ENCODE peak calls at places on chromosomes 7 and 10, in eight cellular contexts. One of them, this sample, is unnamed.
A peak's percentile ranks its signal among the peaks of the same experiment; 100 is the strongest.

GRCh38 chr7:1028775-1029636 is 15.3 kb upstream of the GPR146 start:
- DNase-seq in lower leg skin: peak; percentile 96
- DNase-seq in epithelial cell of esophagus: peak; percentile 95
- DNase-seq in right lobe of liver: peak; percentile 82
- DNase-seq in uterus: peak; percentile 92
- DNase-seq in body of pancreas: peak; percentile 94
- DNase-seq in neural crest cell: peak; percentile 32
- DNase-seq in choroid plexus epithelial cell: peak; percentile 97
- DNase-seq in this sample: peak; percentile 45

GRCh38 chr10:73998623-73999622 is 1.0 kb downstream of the VCL start:
- DNase-seq in lower leg skin: peak; percentile 91
- DNase-seq in epithelial cell of esophagus: peak; percentile 74
- DNase-seq in right lobe of liver: peak; percentile 67
- DNase-seq in uterus: peak; percentile 73
- DNase-seq in body of pancreas: peak; percentile 69
- DNase-seq in neural crest cell: peak; percentile 50
- DNase-seq in choroid plexus epithelial cell: peak; percentile 55
- DNase-seq in this sample: peak; percentile 71

GRCh38 chr10:69697006-69697405 is 67.0 kb downstream of the FAM241B start:
- DNase-seq in lower leg skin: peak; percentile 40
- DNase-seq in epithelial cell of esophagus: peak; percentile 31
- DNase-seq in right lobe of liver: no peak
- DNase-seq in uterus: no peak
- DNase-seq in body of pancreas: no peak
- DNase-seq in neural crest cell: no peak
- DNase-seq in choroid plexus epithelial cell: no peak
- DNase-seq in this sample: no peak

GRCh38 chr7:110987130-110987693 is 103.7 kb upstream of the LRRN3 start:
- DNase-seq in lower leg skin: no peak
- DNase-seq in epithelial cell of esophagus: no peak
- DNase-seq in right lobe of liver: no peak
- DNase-seq in uterus: no peak
- DNase-seq in body of pancreas: no peak
- DNase-seq in neural crest cell: no peak
- DNase-seq in choroid plexus epithelial cell: no peak
- DNase-seq in this sample: no peak

GRCh38 chr10:59857049-59857448 is 49.3 kb downstream of the CCDC6 start:
- DNase-seq in lower leg skin: no peak
- DNase-seq in epithelial cell of esophagus: no peak
- DNase-seq in right lobe of liver: no peak
- DNase-seq in uterus: no peak
- DNase-seq in body of pancreas: no peak
- DNase-seq in neural crest cell: no peak
- DNase-seq in choroid plexus epithelial cell: no peak
- DNase-seq in this sample: no peak

GRCh38 chr10:76883596-76883995 is 754.0 kb downstream of the KCNMA1 start:
- DNase-seq in lower leg skin: no peak
- DNase-seq in epithelial cell of esophagus: no peak
- DNase-seq in right lobe of liver: no peak
- DNase-seq in uterus: no peak
- DNase-seq in body of pancreas: no peak
- DNase-seq in neural crest cell: no peak
- DNase-seq in choroid plexus epithelial cell: no peak
- DNase-seq in this sample: no peak

GRCh38 chr7:132410385-132410784 is 165.9 kb downstream of the PLXNA4 start:
- DNase-seq in lower leg skin: no peak
- DNase-seq in epithelial cell of esophagus: no peak
- DNase-seq in right lobe of liver: no peak
- DNase-seq in uterus: peak; percentile 39
- DNase-seq in body of pancreas: no peak
- DNase-seq in neural crest cell: no peak
- DNase-seq in choroid plexus epithelial cell: no peak
- DNase-seq in this sample: no peak

GRCh38 chr10:88901206-88901605 is 21.2 kb downstream of the STAMBPL1 start:
- DNase-seq in lower leg skin: no peak
- DNase-seq in epithelial cell of esophagus: no peak
- DNase-seq in right lobe of liver: no peak
- DNase-seq in uterus: no peak
- DNase-seq in body of pancreas: no peak
- DNase-seq in neural crest cell: no peak
- DNase-seq in choroid plexus epithelial cell: no peak
- DNase-seq in this sample: no peak

GRCh38 chr7:28787116-28787515 is 171.0 kb downstream of the TRIL start:
- DNase-seq in lower leg skin: no peak
- DNase-seq in epithelial cell of esophagus: no peak
- DNase-seq in right lobe of liver: no peak
- DNase-seq in uterus: no peak
- DNase-seq in body of pancreas: no peak
- DNase-seq in neural crest cell: no peak
- DNase-seq in choroid plexus epithelial cell: no peak
- DNase-seq in this sample: no peak

GRCh38 chr7:25619963-25620799 is 391.9 kb upstream of the NPVF start:
- DNase-seq in lower leg skin: no peak
- DNase-seq in epithelial cell of esophagus: no peak
- DNase-seq in right lobe of liver: no peak
- DNase-seq in uterus: peak; percentile 81
- DNase-seq in body of pancreas: peak; percentile 65
- DNase-seq in neural crest cell: no peak
- DNase-seq in choroid plexus epithelial cell: peak; percentile 90
- DNase-seq in this sample: no peak

GRCh38 chr10:113680172-113681111 is 730 bp downstream of the CASP7 start:
- DNase-seq in lower leg skin: peak; percentile 89
- DNase-seq in epithelial cell of esophagus: peak; percentile 80
- DNase-seq in right lobe of liver: peak; percentile 69
- DNase-seq in uterus: peak; percentile 45
- DNase-seq in body of pancreas: peak; percentile 54
- DNase-seq in neural crest cell: no peak
- DNase-seq in choroid plexus epithelial cell: peak; percentile 45
- DNase-seq in this sample: no peak

GRCh38 chr10:93421426-93421825 is 60.7 kb downstream of the MYOF start:
- DNase-seq in lower leg skin: no peak
- DNase-seq in epithelial cell of esophagus: no peak
- DNase-seq in right lobe of liver: no peak
- DNase-seq in uterus: no peak
- DNase-seq in body of pancreas: no peak
- DNase-seq in neural crest cell: no peak
- DNase-seq in choroid plexus epithelial cell: no peak
- DNase-seq in this sample: no peak

GRCh38 chr7:123655614-123656013 is at the start of gene LMOD2:
- DNase-seq in lower leg skin: no peak
- DNase-seq in epithelial cell of esophagus: no peak
- DNase-seq in right lobe of liver: no peak
- DNase-seq in uterus: no peak
- DNase-seq in body of pancreas: no peak
- DNase-seq in neural crest cell: no peak
- DNase-seq in choroid plexus epithelial cell: no peak
- DNase-seq in this sample: no peak

GRCh38 chr7:123749537-123749857 is 694 bp upstream of the WASL start:
- DNase-seq in lower leg skin: peak; percentile 88
- DNase-seq in epithelial cell of esophagus: peak; percentile 91
- DNase-seq in right lobe of liver: no peak
- DNase-seq in uterus: no peak
- DNase-seq in body of pancreas: no peak
- DNase-seq in neural crest cell: no peak
- DNase-seq in choroid plexus epithelial cell: peak; percentile 73
- DNase-seq in this sample: no peak

GRCh38 chr7:157498690-157499089 is 161.9 kb downstream of the DNAJB6 start:
- DNase-seq in lower leg skin: peak; percentile 34
- DNase-seq in epithelial cell of esophagus: no peak
- DNase-seq in right lobe of liver: no peak
- DNase-seq in uterus: no peak
- DNase-seq in body of pancreas: no peak
- DNase-seq in neural crest cell: no peak
- DNase-seq in choroid plexus epithelial cell: no peak
- DNase-seq in this sample: no peak

GRCh38 chr10:86960003-86960862 is 1.8 kb downstream of the SNCG start:
- DNase-seq in lower leg skin: peak; percentile 87
- DNase-seq in epithelial cell of esophagus: peak; percentile 76
- DNase-seq in right lobe of liver: peak; percentile 49
- DNase-seq in uterus: peak; percentile 47
- DNase-seq in body of pancreas: peak; percentile 53
- DNase-seq in neural crest cell: peak; percentile 48
- DNase-seq in choroid plexus epithelial cell: peak; percentile 67
- DNase-seq in this sample: peak; percentile 72

GRCh38 chr7:105756402-105756801 is 120.0 kb downstream of the ATXN7L1 start:
- DNase-seq in lower leg skin: no peak
- DNase-seq in epithelial cell of esophagus: no peak
- DNase-seq in right lobe of liver: no peak
- DNase-seq in uterus: no peak
- DNase-seq in body of pancreas: no peak
- DNase-seq in neural crest cell: no peak
- DNase-seq in choroid plexus epithelial cell: no peak
- DNase-seq in this sample: no peak

GRCh38 chr7:29116801-29117200 is 29.5 kb downstream of the CPVL start:
- DNase-seq in lower leg skin: no peak
- DNase-seq in epithelial cell of esophagus: no peak
- DNase-seq in right lobe of liver: no peak
- DNase-seq in uterus: no peak
- DNase-seq in body of pancreas: no peak
- DNase-seq in neural crest cell: no peak
- DNase-seq in choroid plexus epithelial cell: no peak
- DNase-seq in this sample: no peak

GRCh38 chr10:131777162-131777561 is 123.6 kb upstream of the PPP2R2D start:
- DNase-seq in lower leg skin: peak; percentile 50
- DNase-seq in epithelial cell of esophagus: no peak
- DNase-seq in right lobe of liver: no peak
- DNase-seq in uterus: no peak
- DNase-seq in body of pancreas: no peak
- DNase-seq in neural crest cell: no peak
- DNase-seq in choroid plexus epithelial cell: peak; percentile 1
- DNase-seq in this sample: no peak

GRCh38 chr10:15258255-15258654 is 89.8 kb upstream of the NMT2 start:
- DNase-seq in lower leg skin: no peak
- DNase-seq in epithelial cell of esophagus: no peak
- DNase-seq in right lobe of liver: no peak
- DNase-seq in uterus: no peak
- DNase-seq in body of pancreas: no peak
- DNase-seq in neural crest cell: no peak
- DNase-seq in choroid plexus epithelial cell: no peak
- DNase-seq in this sample: no peak
- TF ChIP-seq CTCF in lower leg skin: no peak
- TF ChIP-seq CTCF in epithelial cell of esophagus: no peak
- TF ChIP-seq CTCF in right lobe of liver: no peak
- TF ChIP-seq CTCF in uterus: no peak
- TF ChIP-seq CTCF in body of pancreas: no peak
- TF ChIP-seq CTCF in neural crest cell: no peak
- TF ChIP-seq CTCF in choroid plexus epithelial cell: no peak
- TF ChIP-seq CTCF in this sample: no peak

GRCh38 chr7:148867571-148868377 is 16.3 kb downstream of the EZH2 start:
- DNase-seq in lower leg skin: no peak
- DNase-seq in epithelial cell of esophagus: no peak
- DNase-seq in right lobe of liver: no peak
- DNase-seq in uterus: no peak
- DNase-seq in body of pancreas: no peak
- DNase-seq in neural crest cell: no peak
- DNase-seq in choroid plexus epithelial cell: no peak
- DNase-seq in this sample: no peak

GRCh38 chr7:148865283-148865682 is 18.8 kb downstream of the EZH2 start:
- DNase-seq in lower leg skin: no peak
- DNase-seq in epithelial cell of esophagus: peak; percentile 54
- DNase-seq in right lobe of liver: no peak
- DNase-seq in uterus: no peak
- DNase-seq in body of pancreas: no peak
- DNase-seq in neural crest cell: no peak
- DNase-seq in choroid plexus epithelial cell: no peak
- DNase-seq in this sample: no peak

GRCh38 chr7:148863324-148863723 is 20.8 kb downstream of the EZH2 start:
- DNase-seq in lower leg skin: no peak
- DNase-seq in epithelial cell of esophagus: no peak
- DNase-seq in right lobe of liver: no peak
- DNase-seq in uterus: no peak
- DNase-seq in body of pancreas: no peak
- DNase-seq in neural crest cell: no peak
- DNase-seq in choroid plexus epithelial cell: no peak
- DNase-seq in this sample: no peak

GRCh38 chr7:148868378-148868674 is 15.8 kb downstream of the EZH2 start:
- DNase-seq in lower leg skin: no peak
- DNase-seq in epithelial cell of esophagus: no peak
- DNase-seq in right lobe of liver: no peak
- DNase-seq in uterus: no peak
- DNase-seq in body of pancreas: no peak
- DNase-seq in neural crest cell: no peak
- DNase-seq in choroid plexus epithelial cell: no peak
- DNase-seq in this sample: no peak

DNA sequence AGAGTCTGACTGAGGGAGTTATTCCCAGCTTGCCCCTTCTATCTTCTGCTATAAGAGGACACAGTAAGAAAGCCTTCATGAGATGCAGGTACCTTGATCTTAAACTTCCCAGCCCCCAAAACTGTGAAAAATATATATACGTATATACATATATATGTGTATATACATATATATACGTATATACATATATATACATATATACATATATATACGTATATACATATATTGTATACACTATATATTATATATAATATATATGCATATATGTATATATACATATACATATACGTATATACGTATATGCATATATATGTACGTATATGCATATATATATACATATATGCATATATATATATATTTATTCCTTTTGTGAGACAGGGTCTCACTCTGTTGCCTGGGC is 17.7 kb downstream of the EZH2 start:
- DNase-seq in lower leg skin: no peak
- DNase-seq in epithelial cell of esophagus: no peak
- DNase-seq in right lobe of liver: no peak
- DNase-seq in uterus: no peak
- DNase-seq in body of pancreas: no peak
- DNase-seq in neural crest cell: no peak
- DNase-seq in choroid plexus epithelial cell: no peak
- DNase-seq in this sample: no peak
- TF ChIP-seq CTCF in lower leg skin: no peak
- TF ChIP-seq CTCF in epithelial cell of esophagus: no peak
- TF ChIP-seq CTCF in right lobe of liver: no peak
- TF ChIP-seq CTCF in uterus: no peak
- TF ChIP-seq CTCF in body of pancreas: no peak
- TF ChIP-seq CTCF in neural crest cell: no peak
- TF ChIP-seq CTCF in choroid plexus epithelial cell: no peak
- TF ChIP-seq CTCF in this sample: no peak

GRCh38 chr10:115355162-115355760 is 262.1 kb downstream of the ATRNL1 start:
- DNase-seq in lower leg skin: no peak
- DNase-seq in epithelial cell of esophagus: peak; percentile 81
- DNase-seq in right lobe of liver: no peak
- DNase-seq in uterus: peak; percentile 25
- DNase-seq in body of pancreas: peak; percentile 59
- DNase-seq in neural crest cell: peak; percentile 18
- DNase-seq in choroid plexus epithelial cell: peak; percentile 88
- DNase-seq in this sample: peak; percentile 54
- TF ChIP-seq CTCF in lower leg skin: no peak
- TF ChIP-seq CTCF in epithelial cell of esophagus: peak; percentile 82
- TF ChIP-seq CTCF in right lobe of liver: peak; percentile 72
- TF ChIP-seq CTCF in uterus: peak; percentile 26
- TF ChIP-seq CTCF in body of pancreas: peak; percentile 84
- TF ChIP-seq CTCF in neural crest cell: peak; percentile 92
- TF ChIP-seq CTCF in choroid plexus epithelial cell: peak; percentile 87
- TF ChIP-seq CTCF in this sample: peak; percentile 67

DNA sequence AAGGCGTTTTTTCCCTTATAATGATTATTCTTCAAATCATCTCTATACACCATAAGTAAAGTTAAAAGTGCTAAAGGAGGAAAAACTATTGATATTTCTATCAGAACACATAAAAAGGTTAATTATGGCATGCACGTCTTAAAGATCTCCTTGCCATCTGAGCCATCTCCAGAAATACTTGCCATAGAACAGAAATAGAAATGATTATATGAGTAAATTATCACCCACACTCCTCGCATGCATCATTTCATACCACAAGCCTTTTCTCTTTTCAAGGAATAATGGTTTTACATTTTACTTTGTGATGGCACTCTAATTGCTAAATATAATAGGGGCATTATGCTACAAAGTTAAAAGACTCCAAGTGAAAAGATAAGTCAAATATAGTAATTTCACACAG is 55.7 kb upstream of the GLCCI1 start:
- DNase-seq in lower leg skin: no peak
- DNase-seq in epithelial cell of esophagus: no peak
- DNase-seq in right lobe of liver: no peak
- DNase-seq in uterus: no peak
- DNase-seq in body of pancreas: no peak
- DNase-seq in neural crest cell: no peak
- DNase-seq in choroid plexus epithelial cell: no peak
- DNase-seq in this sample: no peak
- TF ChIP-seq CTCF in lower leg skin: no peak
- TF ChIP-seq CTCF in epithelial cell of esophagus: no peak
- TF ChIP-seq CTCF in right lobe of liver: no peak
- TF ChIP-seq CTCF in uterus: no peak
- TF ChIP-seq CTCF in body of pancreas: no peak
- TF ChIP-seq CTCF in neural crest cell: no peak
- TF ChIP-seq CTCF in choroid plexus epithelial cell: no peak
- TF ChIP-seq CTCF in this sample: no peak